ENCODE peak calls at places on chromosomes 7 and 10, in six cellular contexts. One of them, this sample, is unnamed.

GRCh38 chr10:4719671-4720070 is 106.3 kb upstream of the AKR1E2 start:
- DNase-seq in transverse colon: no peak
- DNase-seq in activated T-cell treated with anti-CD3 and anti-CD28 coated beads, Interleukin-2, amount 50 U/mL, for 4 hours: no peak
- DNase-seq in Peyer's patch: no peak
- DNase-seq in lower lobe of right lung: no peak
- DNase-seq in H4: no peak
- DNase-seq in this sample: no peak

GRCh38 chr10:113558336-113558735 is 5.5 kb downstream of the HABP2 start:
- DNase-seq in lower lobe of right lung: no peak
- DNase-seq in activated T-cell treated with anti-CD3 and anti-CD28 coated beads, Interleukin-2, amount 50 U/mL, for 4 hours: no peak
- DNase-seq in H4: no peak
- DNase-seq in Peyer's patch: no peak
- DNase-seq in transverse colon: no peak
- DNase-seq in this sample: no peak

GRCh38 chr7:131285558-131285957 is 42.1 kb upstream of the MKLN1 start:
- DNase-seq in transverse colon: no peak
- DNase-seq in activated T-cell treated with anti-CD3 and anti-CD28 coated beads, Interleukin-2, amount 50 U/mL, for 4 hours: no peak
- DNase-seq in Peyer's patch: no peak
- DNase-seq in lower lobe of right lung: no peak
- DNase-seq in H4: no peak
- DNase-seq in this sample: no peak

GRCh38 chr10:23918090-23918704 is 290.7 kb upstream of the KIAA1217 start:
- DNase-seq in lower lobe of right lung: no peak
- DNase-seq in transverse colon: no peak
- DNase-seq in activated T-cell treated with anti-CD3 and anti-CD28 coated beads, Interleukin-2, amount 50 U/mL, for 4 hours: no peak
- DNase-seq in H4: peak
- DNase-seq in Peyer's patch: no peak
- DNase-seq in this sample: no peak

GRCh38 chr7:29748286-29749099 is 57.8 kb upstream of the WIPF3 start:
- DNase-seq in H4: peak
- DNase-seq in transverse colon: no peak
- DNase-seq in Peyer's patch: no peak
- DNase-seq in lower lobe of right lung: no peak
- DNase-seq in activated T-cell treated with anti-CD3 and anti-CD28 coated beads, Interleukin-2, amount 50 U/mL, for 4 hours: no peak
- DNase-seq in this sample: peak

GRCh38 chr7:101538596-101539459 is 90.3 kb downstream of the MYL10 start:
- DNase-seq in lower lobe of right lung: peak
- DNase-seq in activated T-cell treated with anti-CD3 and anti-CD28 coated beads, Interleukin-2, amount 50 U/mL, for 4 hours: peak
- DNase-seq in H4: no peak
- DNase-seq in transverse colon: peak
- DNase-seq in Peyer's patch: peak
- DNase-seq in this sample: peak

GRCh38 chr10:102133373-102134195 is 744 bp downstream of the PPRC1 start:
- DNase-seq in activated T-cell treated with anti-CD3 and anti-CD28 coated beads, Interleukin-2, amount 50 U/mL, for 4 hours: peak
- DNase-seq in Peyer's patch: peak
- DNase-seq in lower lobe of right lung: peak
- DNase-seq in H4: peak
- DNase-seq in transverse colon: peak
- DNase-seq in this sample: peak

GRCh38 chr7:138515001-138515528 is 55.0 kb downstream of the TRIM24 start:
- DNase-seq in transverse colon: no peak
- DNase-seq in Peyer's patch: no peak
- DNase-seq in lower lobe of right lung: no peak
- DNase-seq in H4: no peak
- DNase-seq in activated T-cell treated with anti-CD3 and anti-CD28 coated beads, Interleukin-2, amount 50 U/mL, for 4 hours: no peak
- DNase-seq in this sample: no peak

GRCh38 chr7:82904871-82905270 is 257.8 kb downstream of the PCLO start:
- DNase-seq in activated T-cell treated with anti-CD3 and anti-CD28 coated beads, Interleukin-2, amount 50 U/mL, for 4 hours: no peak
- DNase-seq in lower lobe of right lung: no peak
- DNase-seq in H4: no peak
- DNase-seq in transverse colon: no peak
- DNase-seq in Peyer's patch: no peak
- DNase-seq in this sample: no peak

GRCh38 chr10:5525581-5526271 is 965 bp downstream of the CALML3 start:
- DNase-seq in activated T-cell treated with anti-CD3 and anti-CD28 coated beads, Interleukin-2, amount 50 U/mL, for 4 hours: no peak
- DNase-seq in lower lobe of right lung: no peak
- DNase-seq in Peyer's patch: peak
- DNase-seq in H4: no peak
- DNase-seq in transverse colon: peak
- DNase-seq in this sample: peak

GRCh38 chr10:72416661-72417060 is 61.9 kb upstream of the DNAJB12 start:
- DNase-seq in transverse colon: no peak
- DNase-seq in H4: no peak
- DNase-seq in lower lobe of right lung: no peak
- DNase-seq in activated T-cell treated with anti-CD3 and anti-CD28 coated beads, Interleukin-2, amount 50 U/mL, for 4 hours: no peak
- DNase-seq in Peyer's patch: no peak
- DNase-seq in this sample: no peak

GRCh38 chr10:77857272-77857671 is 69.3 kb downstream of the DLG5 start:
- DNase-seq in H4: no peak
- DNase-seq in lower lobe of right lung: peak
- DNase-seq in Peyer's patch: no peak
- DNase-seq in transverse colon: no peak
- DNase-seq in activated T-cell treated with anti-CD3 and anti-CD28 coated beads, Interleukin-2, amount 50 U/mL, for 4 hours: no peak
- DNase-seq in this sample: no peak

GRCh38 chr7:124072603-124073324 is 39.9 kb upstream of the TMEM229A start:
- DNase-seq in lower lobe of right lung: no peak
- DNase-seq in Peyer's patch: no peak
- DNase-seq in activated T-cell treated with anti-CD3 and anti-CD28 coated beads, Interleukin-2, amount 50 U/mL, for 4 hours: no peak
- DNase-seq in H4: peak
- DNase-seq in transverse colon: no peak
- DNase-seq in this sample: no peak